ENCODE peak calls at places on chromosomes 7 and 10, in four cellular contexts. W, M, J and L are unnamed samples.

GRCh38 chr10:44890721-44891550 is 20.2 kb upstream of the TMEM72 start:
- DNase-seq in J (peak; percentile 84), M (no peak), W (no peak), L (no peak)

GRCh38 chr7:27128034-27128433 is 2.5 kb downstream of the HOXA4 start:
- DNase-seq in W (no peak), J (peak; percentile 26), M (no peak), L (peak; percentile 54)

GRCh38 chr7:31775511-31775910 is 88.5 kb downstream of the PPP1R17 start:
- DNase-seq in M (no peak), W (no peak), J (no peak), L (no peak)

GRCh38 chr10:77104459-77104980 is 533.1 kb downstream of the KCNMA1 start:
- DNase-seq in W (no peak), J (no peak), M (peak; percentile 71), L (peak; percentile 87)

GRCh38 chr10:126119591-126119990 is 223.2 kb downstream of the FANK1 start:
- DNase-seq in W (no peak), J (no peak), M (no peak), L (no peak)

GRCh38 chr7:31043035-31043434 is 9.1 kb upstream of the ADCYAP1R1 start:
- DNase-seq in W (no peak), J (no peak), M (no peak), L (no peak)

GRCh38 chr10:87590705-87591588 is 68.7 kb upstream of the PAPSS2 start:
- DNase-seq in M (no peak), J (no peak), W (no peak), L (no peak)

GRCh38 chr10:68434657-68435056 is 27.6 kb upstream of the RUFY2 start:
- DNase-seq in J (no peak), W (no peak), M (no peak), L (no peak)

GRCh38 chr10:24215603-24216002 is 6.7 kb downstream of the KIAA1217 start:
- DNase-seq in J (no peak), M (no peak), W (no peak), L (no peak)

GRCh38 chr10:131178521-131178920 is 133.0 kb downstream of the TCERG1L start:
- DNase-seq in J (no peak), W (no peak), M (no peak), L (no peak)

GRCh38 chr7:89023146-89023545 is 227.6 kb upstream of the TEX47 start:
- DNase-seq in J (no peak), W (no peak), M (no peak), L (no peak)

GRCh38 chr7:43869898-43870240 is 552 bp upstream of the MRPS24 start:
- DNase-seq in M (no peak), W (no peak), J (peak; percentile 31), L (peak; percentile 79)

GRCh38 chr10:1744524-1744923 is 7.2 kb upstream of the ADARB2 start:
- DNase-seq in J (no peak), W (no peak), M (no peak), L (no peak)

GRCh38 chr10:74542077-74542476 is 284.3 kb upstream of the KAT6B start:
- DNase-seq in J (no peak), M (no peak), W (no peak), L (no peak)

GRCh38 chr10:21935439-21936023 is 68.0 kb downstream of the DNAJC1 start:
- DNase-seq in J (no peak), M (no peak), W (no peak), L (no peak)

GRCh38 chr10:80382989-80383388 is 25.4 kb upstream of the PRXL2A start:
- DNase-seq in W (peak; percentile 61), M (no peak), J (peak; percentile 40), L (no peak)

GRCh38 chr10:95877881-95878280 is 29.9 kb upstream of the CC2D2B start:
- DNase-seq in W (no peak), M (no peak), J (no peak), L (no peak)

GRCh38 chr7:147023390-147023914 is 906.9 kb downstream of the CNTNAP2 start:
- DNase-seq in J (no peak), M (no peak), W (no peak), L (no peak)

GRCh38 chr7:80876894-80877414 is 41.9 kb downstream of the SEMA3C start:
- DNase-seq in W (no peak), M (no peak), J (peak; percentile 51), L (no peak)

GRCh38 chr10:1629326-1630036 is 107.8 kb downstream of the ADARB2 start:
- DNase-seq in W (no peak), J (no peak), M (no peak), L (no peak)

GRCh38 chr10:15814565-15814964 is 45.7 kb downstream of the MINDY3 start:
- DNase-seq in M (no peak), W (no peak), J (no peak), L (no peak)
- H3K4me3 ChIP-seq in M (no peak overlapping the region), W (no peak overlapping the region), J (no peak overlapping the region), L (no peak overlapping the region)

DNA sequence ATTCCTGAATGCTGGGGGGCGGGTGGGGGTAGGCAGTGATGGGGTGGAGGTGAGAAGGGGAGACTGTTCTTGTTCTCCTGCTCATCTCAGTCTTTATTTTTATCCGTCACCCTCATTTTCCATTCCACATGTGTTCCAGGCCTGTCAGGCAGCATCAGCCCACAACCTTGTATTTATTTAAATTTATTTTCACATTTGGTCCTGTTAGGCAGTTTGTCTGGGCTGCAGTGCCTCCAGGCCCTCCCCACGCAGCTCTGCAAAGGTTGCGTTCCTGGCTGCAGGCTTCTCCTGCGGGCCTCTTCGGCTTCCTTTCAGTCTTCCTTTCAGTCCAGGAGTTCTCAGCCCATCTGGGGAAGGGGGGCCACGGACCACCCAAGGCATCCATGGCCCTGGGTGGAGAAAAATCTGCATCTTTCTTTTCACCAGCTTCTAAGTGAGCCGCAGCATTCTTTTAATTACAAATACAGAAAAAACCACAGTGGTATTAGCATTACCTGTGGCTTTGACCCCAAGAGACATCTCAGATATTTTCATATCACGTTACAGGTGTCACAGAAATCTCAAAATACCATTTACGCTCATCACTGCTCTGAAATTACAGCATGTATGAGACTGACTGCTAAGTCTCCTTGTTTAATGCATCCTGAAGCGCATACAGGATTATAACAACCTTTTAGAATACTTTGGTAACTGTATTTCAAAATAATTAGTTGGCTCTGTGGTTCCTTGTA is 94.0 kb downstream of the C10orf105 start:
- DNase-seq in W (no peak), J (no peak), M (no peak), L (no peak)
- H3K4me1 ChIP-seq in W (no peaks in the 10 kb centered on the region), J (no peaks in the 10 kb centered on the region), M (peaks cover 29% of the 10 kb centered on the region), L (peaks cover 20% of the 10 kb centered on the region)

DNA sequence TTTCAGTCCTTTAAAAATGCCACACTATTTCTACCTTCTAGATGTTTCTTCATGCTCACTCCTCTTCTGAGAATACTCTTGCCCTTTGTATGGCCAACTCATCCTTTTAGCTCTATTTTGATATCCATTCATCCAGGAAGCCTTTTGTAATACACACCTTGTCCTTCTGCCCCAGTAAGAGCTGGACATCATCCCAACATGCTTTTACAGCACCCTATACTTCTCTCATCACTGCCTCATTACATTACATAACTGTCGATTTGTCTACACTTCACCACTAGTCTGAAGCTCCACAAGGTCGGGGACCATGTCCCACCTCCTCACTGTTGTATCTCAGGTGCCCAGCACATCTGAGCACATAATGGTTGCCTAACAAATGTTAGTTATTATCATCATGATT is 29.2 kb downstream of the PRR15 start:
- DNase-seq in W (no peak), M (no peak), J (no peak), L (no peak)
- H3K4me3 ChIP-seq in W (no peak overlapping the region), M (no peak overlapping the region), J (no peak overlapping the region), L (no peak overlapping the region)

GRCh38 chr7:105452085-105452484 is 63.4 kb upstream of the SRPK2 start:
- DNase-seq in J (no peak), M (no peak), W (no peak), L (no peak)
- H3K4me1 ChIP-seq in J (no peaks in the 10 kb centered on the region), M (peaks cover 10% of the 10 kb centered on the region), W (peaks cover 15% of the 10 kb centered on the region), L (no peaks in the 10 kb centered on the region)

GRCh38 chr7:18494821-18495408 is 634 bp upstream of the HDAC9 start:
- DNase-seq in W (no peak), J (no peak), M (no peak), L (no peak)
- H3K4me3 ChIP-seq in W (no peak overlapping the region), J (peak overlapping the region; percentile 8), M (peak overlapping the region; percentile 28), L (peak overlapping the region; percentile 55)

DNA sequence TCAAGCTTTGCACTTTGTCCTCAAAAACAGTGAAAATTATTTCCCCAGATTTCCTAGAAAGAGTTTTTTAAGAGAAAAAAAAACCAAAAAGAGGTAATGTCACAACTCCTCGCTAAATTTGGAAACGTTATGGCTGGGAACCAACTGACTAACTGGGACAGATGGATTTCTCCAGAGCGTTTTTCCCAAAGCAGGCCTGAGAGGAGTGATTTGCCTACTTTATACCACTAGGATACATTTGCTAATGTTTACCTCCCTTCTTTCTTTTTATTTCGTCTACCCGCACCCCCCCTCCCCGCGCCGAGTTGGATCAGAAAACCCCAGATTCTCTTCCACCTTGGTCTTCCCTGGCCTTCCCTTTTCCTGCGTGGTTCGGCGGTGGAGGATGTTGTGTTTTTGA is 7.2 kb downstream of the CPA2 start:
- DNase-seq in M (no peak), J (peak; percentile 19), W (no peak), L (no peak)
- H3K4me1 ChIP-seq in M (peaks cover 48% of the 10 kb centered on the region), J (no peaks in the 10 kb centered on the region), W (no peaks in the 10 kb centered on the region), L (peaks cover 12% of the 10 kb centered on the region)